ENCODE peak calls at places on chromosomes 3 and 15, in nine cellular contexts. F, J, X, Y, Z, W, O, R and C are unnamed samples. For H3K27me3, the result is how much of the 10 kb centered on the place peaks cover.

GRCh38 chr15:90895571-90896117 is 7.5 kb upstream of the MAN2A2 start:
- DNase-seq in F (no peak), J (peak), X (no peak), Y (no peak), Z (no peak), W (no peak), O (no peak), R (no peak), C (no peak)

GRCh38 chr15:85125056-85125661 is 143.5 kb downstream of the PDE8A start:
- DNase-seq in F (no peak), J (peak), X (peak), Y (peak), Z (peak), W (no peak), O (no peak), R (peak), C (peak)

GRCh38 chr15:56245871-56246814 is 2.5 kb upstream of the RFX7 start:
- DNase-seq in F (peak), J (peak), X (peak), Y (peak), Z (peak), W (peak), O (peak), R (peak), C (peak)

GRCh38 chr15:72086920-72087648 is 30.9 kb downstream of the MYO9A start:
- DNase-seq in F (no peak), J (no peak), X (no peak), Y (no peak), Z (no peak), W (no peak), O (no peak), R (no peak), C (no peak)

GRCh38 chr3:21356402-21356801 is 394.6 kb downstream of the ZNF385D start:
- DNase-seq in F (no peak), J (no peak), X (peak), Y (peak), Z (peak), W (no peak), O (no peak), R (no peak), C (peak)

GRCh38 chr3:149968216-149968615 is 2.5 kb downstream of the PFN2 start:
- DNase-seq in F (no peak), J (peak), X (peak), Y (peak), Z (peak), W (no peak), O (no peak), R (no peak), C (peak)

GRCh38 chr3:193826126-193826795 is 233.3 kb downstream of the OPA1 start:
- DNase-seq in F (peak), J (no peak), X (peak), Y (peak), Z (peak), W (peak), O (no peak), R (peak), C (peak)

GRCh38 chr3:14494279-14494972 is 45.7 kb downstream of the GRIP2 start:
- DNase-seq in F (peak), J (no peak), X (no peak), Y (no peak), Z (no peak), W (no peak), O (no peak), R (no peak), C (no peak)

GRCh38 chr3:71048948-71049347 is 534.6 kb downstream of the FOXP1 start:
- DNase-seq in F (no peak), J (no peak), X (peak), Y (no peak), Z (no peak), W (no peak), O (no peak), R (no peak), C (no peak)

GRCh38 chr3:156593814-156594213 is 38.9 kb upstream of the SSR3 start:
- DNase-seq in F (no peak), J (no peak), X (no peak), Y (no peak), Z (no peak), W (no peak), O (no peak), R (no peak), C (no peak)

GRCh38 chr15:71282086-71282485 is 166.8 kb downstream of the THSD4 start:
- DNase-seq in F (no peak), J (no peak), X (no peak), Y (no peak), Z (peak), W (no peak), O (no peak), R (peak), C (no peak)

GRCh38 chr3:84946240-84946639 is 12.5 kb upstream of the CADM2 start:
- DNase-seq in F (no peak), J (peak), X (peak), Y (no peak), Z (no peak), W (no peak), O (no peak), R (no peak), C (peak)

DNA sequence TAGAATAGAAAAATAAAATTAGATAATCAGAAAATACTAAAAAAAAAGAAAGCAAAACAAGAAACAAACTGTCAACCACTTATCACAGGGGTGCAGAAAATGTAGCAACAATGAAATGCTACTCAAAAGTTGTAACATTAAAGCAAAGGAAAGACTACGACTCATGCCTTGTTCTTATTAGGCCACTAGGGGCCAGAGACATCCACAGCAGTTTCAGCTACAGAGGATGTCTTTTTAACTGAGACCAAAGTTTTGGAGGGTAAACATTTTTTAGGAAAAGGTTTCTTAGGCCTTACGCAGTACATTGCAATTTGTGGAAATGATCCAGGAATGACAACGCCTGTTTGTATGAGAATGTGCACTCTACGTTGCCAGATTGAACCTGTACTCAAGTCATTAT is 15.4 kb upstream of the CADM2 start:
- DNase-seq in F (no peak), J (peak), X (peak), Y (no peak), Z (no peak), W (no peak), O (no peak), R (no peak), C (no peak)
- TF ChIP-seq CTCF in F (peak), J (peak), X (peak), Y (peak), Z (no peak), W (no peak), O (peak), R (no peak), C (no peak)

DNA sequence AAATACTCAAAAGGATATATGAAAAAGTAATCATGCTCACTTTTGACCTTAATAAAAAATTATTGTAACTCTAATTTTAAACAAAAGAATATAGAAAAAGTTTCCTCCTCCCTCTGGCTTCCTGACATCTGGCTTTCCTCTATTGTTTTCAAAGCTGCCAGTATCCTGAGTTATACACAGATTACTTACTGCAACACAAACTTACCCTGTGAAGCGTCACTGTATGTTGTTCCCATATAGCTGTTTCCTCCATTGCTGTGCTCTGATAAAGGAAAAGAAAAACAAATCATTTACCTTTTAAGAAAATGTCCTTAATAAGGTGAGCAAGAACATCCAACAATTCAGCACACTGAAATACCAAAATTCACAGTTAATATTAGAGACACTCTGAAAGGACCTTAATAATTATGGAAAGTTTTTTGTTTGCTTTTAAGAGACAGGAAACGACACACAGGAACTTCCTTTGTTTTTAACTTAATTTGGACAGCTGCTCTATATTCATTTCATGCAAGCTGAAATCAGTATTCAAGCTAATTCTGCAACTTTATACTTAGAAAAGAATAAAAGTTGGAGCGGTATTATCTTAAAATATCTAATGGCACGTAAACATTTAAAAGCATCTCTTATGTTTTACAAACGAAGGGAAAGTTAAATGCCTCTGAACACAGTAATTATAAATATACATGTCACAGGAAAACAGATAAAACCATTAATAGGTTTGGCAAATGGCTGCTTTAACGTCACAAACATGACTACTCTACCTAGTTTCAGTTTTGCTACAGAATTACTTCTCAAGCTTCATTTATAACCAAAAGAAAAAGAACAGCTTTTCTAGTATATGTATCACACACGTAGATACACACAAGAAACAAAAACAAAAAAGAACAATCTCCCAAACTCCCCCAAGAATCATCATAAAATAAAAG is 21.6 kb downstream of the TJP1 start:
- DNase-seq in F (no peak), J (no peak), X (no peak), Y (no peak), Z (no peak), W (no peak), O (no peak), R (peak), C (no peak)
- H3K4me3 ChIP-seq in F (peak), J (no peak), X (no peak), Y (no peak), Z (no peak), W (no peak), O (no peak), R (no peak), C (no peak)

DNA sequence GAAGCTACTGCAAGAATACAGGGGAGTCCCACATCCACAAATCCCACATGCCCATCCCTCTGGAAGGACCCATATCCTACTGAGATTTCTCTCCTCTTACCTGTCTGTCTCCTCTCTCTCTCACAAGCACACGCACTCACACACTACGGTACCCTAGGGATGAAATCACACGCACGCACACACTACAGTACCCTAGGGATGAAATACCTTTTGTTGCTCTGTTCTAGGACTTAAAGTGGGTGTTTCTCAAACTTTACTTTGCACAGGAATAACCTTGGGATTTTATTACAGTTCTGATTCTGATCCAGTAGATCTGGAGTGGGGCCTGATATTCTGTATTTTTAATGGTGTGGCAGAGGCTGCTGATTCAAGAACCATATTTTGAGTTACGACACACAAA is 622.2 kb upstream of the ZNF385D start:
- DNase-seq in F (no peak), J (peak), X (no peak), Y (no peak), Z (no peak), W (no peak), O (no peak), R (no peak), C (no peak)
- H3K27me3 ChIP-seq in F (under half), J (half or more), X (under half), Y (under half), Z (under half), W (under half), O (under half), R (half or more), C (under half)

DNA sequence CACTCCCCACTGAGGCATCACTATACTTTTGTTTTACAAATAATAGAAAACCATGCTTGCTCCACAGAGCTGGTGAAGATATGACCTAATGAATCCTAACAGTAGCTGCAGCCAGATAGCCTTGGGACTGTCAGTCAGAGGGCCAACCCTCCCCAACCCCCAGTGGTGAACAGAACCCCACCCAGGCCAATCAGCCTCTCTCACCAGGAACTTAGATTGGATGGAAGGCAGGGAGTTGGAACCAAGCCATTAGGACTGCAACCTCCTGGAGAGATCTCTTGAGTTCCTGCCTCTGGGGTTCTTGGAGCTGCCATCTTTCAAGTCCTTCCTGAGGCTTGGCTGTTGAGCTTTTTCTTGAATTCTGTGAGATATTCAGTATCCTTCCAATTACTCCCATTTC is 3.0 kb upstream of the MRPS22 start:
- DNase-seq in F (no peak), J (no peak), X (no peak), Y (no peak), Z (no peak), W (no peak), O (no peak), R (no peak), C (no peak)
- TF ChIP-seq CTCF in F (no peak), J (no peak), X (no peak), Y (no peak), Z (no peak), W (no peak), O (no peak), R (no peak), C (no peak)

GRCh38 chr3:148840419-148840818 is 12.8 kb downstream of the CPB1 start:
- DNase-seq in F (no peak), J (no peak), X (no peak), Y (no peak), Z (no peak), W (no peak), O (no peak), R (no peak), C (no peak)
- H3K4me3 ChIP-seq in F (no peak), J (no peak), X (no peak), Y (no peak), Z (no peak), W (no peak), O (no peak), R (no peak), C (no peak)

DNA sequence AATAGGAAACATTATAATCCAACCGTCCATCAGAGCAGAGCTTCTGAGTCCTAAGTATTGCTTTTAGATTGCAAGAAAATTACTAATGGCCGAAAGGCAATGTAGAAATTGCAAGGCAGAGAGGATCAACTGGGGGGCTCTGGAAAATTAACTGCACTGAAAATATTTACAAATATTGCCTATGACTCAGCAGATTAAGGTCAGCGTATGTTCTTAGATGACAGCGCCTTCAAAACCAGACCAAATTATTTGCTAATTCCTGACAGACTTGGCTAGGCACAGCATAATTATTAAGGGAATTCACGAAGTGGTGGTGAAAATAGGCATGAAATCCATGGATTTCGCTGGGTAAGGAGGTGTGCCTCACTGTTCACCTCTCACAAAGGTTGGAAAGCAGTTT is 947.7 kb downstream of the TUSC7 start:
- DNase-seq in F (no peak), J (no peak), X (no peak), Y (no peak), Z (no peak), W (no peak), O (no peak), R (no peak), C (no peak)
- H3K27me3 ChIP-seq in F (under half), J (under half), X (under half), Y (under half), Z (under half), W (under half), O (under half), R (under half), C (under half)

GRCh38 chr3:153970735-153971347 is 150.3 kb upstream of the ARHGEF26 start:
- DNase-seq in F (no peak), J (peak), X (peak), Y (no peak), Z (peak), W (no peak), O (peak), R (peak), C (peak)
- TF ChIP-seq CTCF in F (no peak), J (no peak), X (peak), Y (peak), Z (peak), W (peak), O (peak), R (peak), C (peak)

GRCh38 chr3:68448510-68449383 is 483.6 kb downstream of the TAFA4 start:
- DNase-seq in F (no peak), J (peak), X (no peak), Y (no peak), Z (no peak), W (no peak), O (no peak), R (no peak), C (no peak)

DNA sequence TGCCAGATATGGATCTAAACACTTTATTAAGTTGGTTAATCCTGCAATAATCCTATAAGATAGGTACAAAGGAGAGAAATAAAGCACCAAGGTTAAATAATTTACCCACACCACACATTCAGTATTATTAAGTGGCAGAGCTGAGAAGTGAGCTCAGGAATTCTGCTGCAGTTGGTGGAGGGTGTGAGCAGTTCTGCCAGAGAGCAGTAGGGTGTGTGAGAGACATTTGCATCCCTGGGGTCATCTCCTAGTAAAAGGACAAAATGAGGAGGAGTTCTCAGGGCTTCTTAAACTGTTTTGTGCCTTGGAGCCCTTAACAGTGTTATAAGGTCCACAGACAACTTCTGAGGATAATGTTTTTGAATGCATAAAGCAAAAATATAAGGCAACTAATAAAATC is 484.5 kb downstream of the TAFA4 start:
- DNase-seq in F (no peak), J (peak), X (no peak), Y (no peak), Z (no peak), W (no peak), O (no peak), R (no peak), C (no peak)
- H3K4me3 ChIP-seq in F (no peak), J (no peak), X (no peak), Y (no peak), Z (no peak), W (no peak), O (no peak), R (no peak), C (no peak)